ENCODE peak calls at places on chromosomes 1 and 21, in four cellular contexts. D is K562, L is GM12878, Z is GM12891. N is an unnamed sample.
A peak's percentile ranks its signal among the peaks of the same experiment; 100 is the strongest.

GRCh38 chr1:168114845-168115244 is 21.9 kb downstream of the GPR161 start:
- DNase-seq in D (no peak), L (no peak), Z (no peak), N (no peak)

GRCh38 chr1:151061012-151061401 is 810 bp downstream of the MLLT11 start:
- DNase-seq in D (no peak), L (no peak), Z (no peak), N (no peak)

GRCh38 chr1:153697191-153697872 is 18.8 kb downstream of the NPR1 start:
- DNase-seq in D (peak; percentile 93), L (no peak), Z (no peak), N (no peak)

GRCh38 chr21:41766883-41767605 is at the start of gene RIPK4:
- DNase-seq in D (no peak), L (peak; percentile 19), Z (peak; percentile 70), N (no peak)

GRCh38 chr1:21573475-21573874 is 64.3 kb downstream of the ALPL start:
- DNase-seq in D (no peak), L (no peak), Z (no peak), N (no peak)

GRCh38 chr1:117188268-117189108 is 22.2 kb downstream of the VTCN1 start:
- DNase-seq in D (no peak), L (no peak), Z (no peak), N (no peak)

GRCh38 chr1:32286763-32287162 is 5.1 kb upstream of the HDAC1 start:
- DNase-seq in D (no peak), L (no peak), Z (no peak), N (no peak)

GRCh38 chr1:100423832-100424337 is 71.6 kb downstream of the CDC14A start:
- DNase-seq in D (no peak), L (peak; percentile 24), Z (no peak), N (no peak)

GRCh38 chr1:191870490-191870889 is 287.8 kb upstream of the RGS18 start:
- DNase-seq in D (no peak), L (no peak), Z (no peak), N (no peak)

GRCh38 chr1:67753776-67754525 is 69.0 kb downstream of the GADD45A start:
- DNase-seq in D (peak; percentile 55), L (no peak), Z (no peak), N (no peak)

GRCh38 chr21:38771536-38771935 is 34.2 kb upstream of the ETS2 start:
- DNase-seq in D (no peak), L (no peak), Z (no peak), N (no peak)

GRCh38 chr1:193417945-193418744 is 231.7 kb upstream of the B3GALT2 start:
- DNase-seq in D (no peak), L (no peak), Z (no peak), N (no peak)

GRCh38 chr1:198909973-198910372 is 271.1 kb downstream of the PTPRC start:
- DNase-seq in D (no peak), L (no peak), Z (no peak), N (no peak)

GRCh38 chr1:201719812-201720521 is 109.0 kb upstream of the IPO9 start:
- DNase-seq in D (no peak), L (no peak), Z (no peak), N (no peak)

GRCh38 chr1:211642870-211643269 is 32.6 kb downstream of the NEK2 start:
- DNase-seq in D (no peak), L (no peak), Z (no peak), N (no peak)

GRCh38 chr1:160307455-160307854 is 22.5 kb upstream of the PEX19 start:
- DNase-seq in D (no peak), L (no peak), Z (no peak), N (no peak)

GRCh38 chr1:173365341-173365740 is 111.8 kb upstream of the PRDX6 start:
- DNase-seq in D (no peak), L (no peak), Z (no peak), N (no peak)

GRCh38 chr21:45511007-45511406 is 31.2 kb downstream of the SLC19A1 start:
- DNase-seq in D (no peak), L (no peak), Z (no peak), N (no peak)

GRCh38 chr1:57186455-57186854 is 220.6 kb upstream of the C8B start:
- DNase-seq in D (no peak), L (no peak), Z (no peak), N (no peak)

GRCh38 chr21:40615503-40616376 is 231.2 kb downstream of the DSCAM start:
- DNase-seq in D (no peak), L (no peak), Z (no peak), N (no peak)

GRCh38 chr21:45461806-45462341 is 56.9 kb downstream of the COL18A1 start:
- DNase-seq in D (no peak), L (no peak), Z (no peak), N (no peak)

DNA sequence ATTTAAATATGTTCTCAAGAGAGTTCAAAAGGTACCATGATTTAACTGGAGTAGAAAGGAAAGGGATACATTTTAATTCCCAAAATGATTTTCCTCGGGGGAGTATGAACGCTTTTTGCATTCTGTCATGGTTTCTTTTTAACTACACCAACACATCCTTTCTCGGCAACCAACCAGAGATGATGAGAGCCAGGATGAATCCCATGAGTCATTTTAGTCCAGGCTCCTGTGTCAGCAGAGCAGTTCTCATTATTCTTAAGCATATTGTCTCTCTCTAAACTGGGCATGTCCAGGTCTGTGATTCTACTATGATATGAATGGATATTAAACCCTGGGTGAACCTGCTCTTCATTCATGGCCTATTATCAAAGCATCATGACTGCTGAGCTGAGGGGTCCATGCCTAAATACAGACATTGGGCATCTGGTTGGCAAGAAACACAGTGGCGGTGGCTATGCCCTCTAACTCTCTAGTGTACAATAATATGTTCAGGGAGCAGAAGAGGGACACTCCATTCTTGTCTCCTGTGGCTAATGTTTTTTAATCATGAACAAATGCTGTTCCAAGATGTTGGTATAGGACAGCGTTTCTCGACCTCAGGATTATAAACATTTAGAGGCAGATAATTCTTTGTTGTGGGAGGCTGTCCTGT is 124.3 kb upstream of the ESRRG start:
- DNase-seq in D (no peak), L (no peak), Z (no peak), N (no peak)
- TF ChIP-seq SPI1 in D (no peak), L (no peak), Z (no peak), N (no peak)

GRCh38 chr1:101974599-101975225 is 22.0 kb downstream of the OLFM3 start:
- DNase-seq in D (no peak), L (no peak), Z (no peak), N (no peak)

GRCh38 chr1:101975371-101975770 is 21.4 kb downstream of the OLFM3 start:
- DNase-seq in D (no peak), L (no peak), Z (no peak), N (no peak)

GRCh38 chr1:101976161-101976560 is 20.6 kb downstream of the OLFM3 start:
- DNase-seq in D (no peak), L (no peak), Z (no peak), N (no peak)

GRCh38 chr1:101967871-101968270 is 28.9 kb downstream of the OLFM3 start:
- DNase-seq in D (no peak), L (no peak), Z (no peak), N (no peak)

DNA sequence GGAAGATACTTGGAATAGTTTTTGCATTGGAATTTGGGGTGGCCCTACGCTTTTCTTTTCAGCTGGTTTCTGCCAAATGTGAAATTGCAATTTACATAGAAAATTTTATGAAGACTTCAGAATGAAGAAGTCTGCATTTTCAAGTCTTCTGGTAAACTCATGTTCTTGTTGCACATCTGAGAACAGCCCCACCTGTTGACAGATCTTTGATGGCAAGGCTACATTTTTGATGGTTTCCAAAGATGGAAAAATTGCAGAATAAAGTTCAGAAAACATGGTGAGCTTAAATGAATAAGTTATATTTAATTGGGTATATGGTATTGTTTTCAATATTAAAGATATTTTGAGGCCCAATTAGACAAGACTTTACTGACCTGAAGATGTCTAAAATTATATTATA is 25.4 kb downstream of the OLFM3 start:
- DNase-seq in D (no peak), L (no peak), Z (no peak), N (no peak)
- TF ChIP-seq SPI1 in D (no peak), L (no peak), Z (no peak), N (no peak)

GRCh38 chr21:17088500-17088899 is 424.3 kb upstream of the CXADR start:
- DNase-seq in D (no peak), L (no peak), Z (no peak), N (no peak)

DNA sequence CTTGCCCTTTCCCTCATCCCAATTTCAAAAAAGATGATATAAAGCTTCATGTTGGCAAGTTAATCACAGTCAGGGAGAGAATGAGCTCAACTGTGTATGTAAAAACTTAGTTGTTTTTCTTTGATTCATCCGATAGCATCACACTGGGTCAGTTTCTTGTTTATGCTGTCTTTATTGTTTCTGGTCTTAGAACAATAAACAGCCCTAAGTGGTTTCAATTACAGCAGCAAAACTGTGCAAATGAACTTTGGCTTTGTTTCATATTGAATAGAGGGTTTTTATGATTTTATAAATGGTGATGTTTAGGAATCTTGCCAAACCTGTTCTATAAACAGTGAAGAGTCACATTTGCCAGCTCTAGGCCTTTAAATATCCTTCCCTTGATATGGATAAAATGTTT is 423.7 kb upstream of the CXADR start:
- DNase-seq in D (no peak), L (no peak), Z (no peak), N (no peak)
- TF ChIP-seq SPI1 in D (no peak), L (no peak), Z (no peak), N (no peak)

DNA sequence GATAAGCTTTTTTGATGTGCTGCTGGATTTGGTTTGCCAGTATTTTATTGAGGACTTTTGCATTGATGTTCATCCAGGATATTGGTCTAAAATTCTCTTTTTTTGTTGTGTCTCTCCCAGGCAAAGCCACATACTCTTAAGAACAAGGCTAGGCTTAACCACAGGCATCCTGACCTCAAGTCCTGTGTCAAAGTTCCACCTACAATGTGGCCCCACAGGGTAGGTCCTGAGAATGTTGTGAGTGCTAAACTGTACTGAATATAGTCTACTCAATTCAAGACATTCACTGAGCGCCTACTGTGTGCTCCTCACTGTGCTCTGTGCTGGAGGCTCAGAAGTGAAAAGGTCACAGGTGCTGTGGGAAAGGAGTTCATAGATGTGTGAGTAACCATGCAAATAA is 20.6 kb downstream of the DDAH1 start:
- DNase-seq in D (no peak), L (no peak), Z (no peak), N (no peak)
- TF ChIP-seq SPI1 in D (no peak), L (no peak), Z (no peak), N (no peak)

GRCh38 chr1:103110701-103111100 is 2.4 kb upstream of the COL11A1 start:
- DNase-seq in D (no peak), L (no peak), Z (no peak), N (no peak)
- TF ChIP-seq SPI1 in D (no peak), L (no peak), Z (no peak), N (no peak)